ENCODE peak calls at places on chromosomes 3 and 15, in four cellular contexts. One of them, this sample, is unnamed.

GRCh38 chr3:179743913-179744312 is 91.1 kb downstream of the USP13 start:
- DNase-seq in MM.1S: no peak
- DNase-seq in GM12865: no peak
- DNase-seq in fibroblast of pulmonary artery: no peak
- DNase-seq in this sample: no peak

GRCh38 chr3:45426161-45426560 is 37.8 kb downstream of the LARS2 start:
- DNase-seq in MM.1S: no peak
- DNase-seq in GM12865: no peak
- DNase-seq in fibroblast of pulmonary artery: no peak
- DNase-seq in this sample: no peak

GRCh38 chr3:114499986-114500385 is 206.2 kb downstream of the TIGIT start:
- DNase-seq in MM.1S: peak; percentile 71
- DNase-seq in GM12865: peak; percentile 37
- DNase-seq in fibroblast of pulmonary artery: peak; percentile 29
- DNase-seq in this sample: peak; percentile 31

GRCh38 chr15:43187544-43188155 is 2.4 kb downstream of the CCNDBP1 start:
- DNase-seq in MM.1S: peak; percentile 76
- DNase-seq in GM12865: peak; percentile 59
- DNase-seq in fibroblast of pulmonary artery: peak; percentile 76
- DNase-seq in this sample: peak; percentile 71

GRCh38 chr3:42539871-42540714 is 37.6 kb downstream of the VIPR1 start:
- DNase-seq in MM.1S: peak; percentile 67
- DNase-seq in GM12865: peak; percentile 62
- DNase-seq in fibroblast of pulmonary artery: peak; percentile 40
- DNase-seq in this sample: peak; percentile 26

GRCh38 chr15:74200394-74200793 is 2.2 kb downstream of the STRA6 start:
- DNase-seq in MM.1S: no peak
- DNase-seq in GM12865: peak; percentile 42
- DNase-seq in fibroblast of pulmonary artery: peak; percentile 83
- DNase-seq in this sample: peak; percentile 84

GRCh38 chr3:98573231-98573728 is 20.1 kb downstream of the CPOX start:
- DNase-seq in MM.1S: no peak
- DNase-seq in GM12865: peak; percentile 70
- DNase-seq in fibroblast of pulmonary artery: peak; percentile 54
- DNase-seq in this sample: peak; percentile 55

GRCh38 chr3:82416828-82417227 is 655.4 kb upstream of the GBE1 start:
- DNase-seq in MM.1S: no peak
- DNase-seq in GM12865: peak; percentile 64
- DNase-seq in fibroblast of pulmonary artery: no peak
- DNase-seq in this sample: no peak

GRCh38 chr15:101014921-101015841 is 96.0 kb downstream of the LRRK1 start:
- DNase-seq in MM.1S: peak; percentile 58
- DNase-seq in GM12865: peak; percentile 70
- DNase-seq in fibroblast of pulmonary artery: peak; percentile 82
- DNase-seq in this sample: peak; percentile 81

GRCh38 chr3:86388848-86389247 is 602.1 kb downstream of the VGLL3 start:
- DNase-seq in MM.1S: no peak
- DNase-seq in GM12865: no peak
- DNase-seq in fibroblast of pulmonary artery: no peak
- DNase-seq in this sample: no peak

GRCh38 chr15:57273366-57273765 is 102.9 kb upstream of the CGNL1 start:
- DNase-seq in MM.1S: no peak
- DNase-seq in GM12865: no peak
- DNase-seq in fibroblast of pulmonary artery: no peak
- DNase-seq in this sample: no peak

GRCh38 chr15:58182460-58183163 is 44.4 kb downstream of the AQP9 start:
- DNase-seq in MM.1S: peak; percentile 27
- DNase-seq in GM12865: peak; percentile 55
- DNase-seq in fibroblast of pulmonary artery: peak; percentile 71
- DNase-seq in this sample: peak; percentile 71

GRCh38 chr3:50606596-50606995 is 5.0 kb downstream of the CISH start:
- DNase-seq in MM.1S: no peak
- DNase-seq in GM12865: no peak
- DNase-seq in fibroblast of pulmonary artery: no peak
- DNase-seq in this sample: no peak

DNA sequence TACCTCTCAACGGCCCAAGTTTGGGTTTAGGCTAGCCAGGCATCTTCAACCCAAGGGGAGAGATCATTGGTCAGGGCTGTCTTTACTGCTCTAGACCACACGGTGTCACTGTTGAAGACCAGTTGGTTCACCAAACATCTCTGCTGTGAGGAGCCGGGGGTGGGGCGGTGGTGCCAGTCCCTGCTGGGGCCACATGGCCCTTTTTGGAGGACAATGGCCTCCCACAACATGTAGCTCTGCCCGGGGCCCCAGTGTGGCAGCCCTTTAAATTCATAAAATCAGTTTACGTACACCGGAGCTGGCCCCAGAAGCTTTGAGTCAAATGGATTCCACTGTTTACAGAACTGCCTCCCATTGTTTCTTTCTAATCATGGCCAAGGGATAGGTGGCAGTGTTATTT is 19.1 kb upstream of the TM4SF18 start:
- DNase-seq in MM.1S: peak; percentile 56
- DNase-seq in GM12865: peak; percentile 63
- DNase-seq in fibroblast of pulmonary artery: peak; percentile 77
- DNase-seq in this sample: peak; percentile 67
- TF ChIP-seq CTCF in MM.1S: peak; percentile 76
- TF ChIP-seq CTCF in GM12865: peak; percentile 73
- TF ChIP-seq CTCF in fibroblast of pulmonary artery: peak; percentile 80
- TF ChIP-seq CTCF in this sample: peak; percentile 87

GRCh38 chr3:136038668-136039067 is 73.1 kb downstream of the PPP2R3A start:
- DNase-seq in MM.1S: no peak
- DNase-seq in GM12865: no peak
- DNase-seq in fibroblast of pulmonary artery: no peak
- DNase-seq in this sample: no peak

GRCh38 chr3:136044980-136045745 is 79.6 kb downstream of the PPP2R3A start:
- DNase-seq in MM.1S: no peak
- DNase-seq in GM12865: no peak
- DNase-seq in fibroblast of pulmonary artery: no peak
- DNase-seq in this sample: no peak

GRCh38 chr3:136048068-136048467 is 82.5 kb downstream of the PPP2R3A start:
- DNase-seq in MM.1S: no peak
- DNase-seq in GM12865: no peak
- DNase-seq in fibroblast of pulmonary artery: no peak
- DNase-seq in this sample: no peak

DNA sequence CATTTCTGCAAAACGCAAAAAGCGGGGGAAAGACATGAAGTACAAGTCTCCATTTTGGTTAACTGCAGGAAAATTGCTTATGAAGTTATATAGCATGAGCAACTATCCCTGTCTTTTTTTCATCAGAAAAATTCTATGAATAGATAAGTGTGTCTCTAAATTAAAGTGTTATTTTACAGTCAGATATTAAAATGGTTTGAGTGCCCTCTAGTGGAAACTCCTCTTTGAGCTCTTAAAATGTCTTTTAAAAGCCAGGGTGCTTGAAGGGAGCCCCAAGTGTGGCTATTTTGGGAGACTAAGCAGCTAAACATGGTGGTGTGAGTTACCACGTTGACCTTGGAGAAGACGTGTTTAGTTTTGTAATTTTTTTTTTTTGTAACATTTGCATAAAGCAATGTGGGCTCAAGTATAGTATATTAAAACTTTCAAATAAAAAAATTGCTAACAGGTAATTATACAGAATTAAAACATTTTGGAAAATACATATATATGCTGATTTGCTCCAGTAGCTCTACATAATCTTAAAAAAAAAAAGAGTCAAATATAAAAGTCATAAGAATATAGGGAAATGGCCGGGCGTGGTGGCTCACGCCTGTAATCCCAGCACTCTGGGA is 77.2 kb downstream of the PPP2R3A start:
- DNase-seq in MM.1S: peak; percentile 57
- DNase-seq in GM12865: peak; percentile 52
- DNase-seq in fibroblast of pulmonary artery: peak; percentile 79
- DNase-seq in this sample: peak; percentile 74
- TF ChIP-seq CTCF in MM.1S: peak; percentile 64
- TF ChIP-seq CTCF in GM12865: peak; percentile 36
- TF ChIP-seq CTCF in fibroblast of pulmonary artery: peak; percentile 59
- TF ChIP-seq CTCF in this sample: peak; percentile 50

GRCh38 chr3:69020424-69020823 is 6.9 kb upstream of the EOGT start:
- DNase-seq in MM.1S: peak; percentile 32
- DNase-seq in GM12865: no peak
- DNase-seq in fibroblast of pulmonary artery: no peak
- DNase-seq in this sample: no peak
- TF ChIP-seq CTCF in MM.1S: peak; percentile 42
- TF ChIP-seq CTCF in GM12865: no peak
- TF ChIP-seq CTCF in fibroblast of pulmonary artery: peak; percentile 46
- TF ChIP-seq CTCF in this sample: peak; percentile 17

GRCh38 chr3:41213563-41213962 is 14.3 kb downstream of the CTNNB1 start:
- DNase-seq in MM.1S: no peak
- DNase-seq in GM12865: no peak
- DNase-seq in fibroblast of pulmonary artery: no peak
- DNase-seq in this sample: no peak
- TF ChIP-seq CTCF in MM.1S: no peak
- TF ChIP-seq CTCF in GM12865: no peak
- TF ChIP-seq CTCF in fibroblast of pulmonary artery: no peak
- TF ChIP-seq CTCF in this sample: no peak

This sample was measured in cardiac fibroblast.